ENCODE peak calls at places on chromosomes 5 and 9, in four cellular contexts. One of them, this sample, is unnamed.

GRCh38 chr9:90801175-90801506 is 478 bp upstream of the SYK start:
- DNase-seq in WTC11: no peak
- DNase-seq in K562: no peak
- DNase-seq in SK-N-SH: no peak
- DNase-seq in this sample: no peak

GRCh38 chr9:84261082-84261746 is 79.3 kb downstream of the SLC28A3 start:
- DNase-seq in WTC11: peak; percentile 87
- DNase-seq in K562: peak; percentile 64
- DNase-seq in SK-N-SH: peak; percentile 69
- DNase-seq in this sample: peak; percentile 73

GRCh38 chr5:118088448-118088847 is 899.9 kb downstream of the DTWD2 start:
- DNase-seq in WTC11: no peak
- DNase-seq in K562: no peak
- DNase-seq in SK-N-SH: no peak
- DNase-seq in this sample: no peak

GRCh38 chr9:98639133-98639532 is 69.6 kb downstream of the GABBR2 start:
- DNase-seq in WTC11: no peak
- DNase-seq in K562: no peak
- DNase-seq in SK-N-SH: no peak
- DNase-seq in this sample: no peak

GRCh38 chr5:34042302-34042701 is 711 bp downstream of the C1QTNF3 start:
- DNase-seq in WTC11: no peak
- DNase-seq in K562: no peak
- DNase-seq in SK-N-SH: no peak
- DNase-seq in this sample: no peak

GRCh38 chr5:36969700-36970395 is 93.3 kb downstream of the NIPBL start:
- DNase-seq in WTC11: no peak
- DNase-seq in K562: no peak
- DNase-seq in SK-N-SH: no peak
- DNase-seq in this sample: no peak

GRCh38 chr5:175279506-175279905 is 164.5 kb downstream of the DRD1 start:
- DNase-seq in WTC11: no peak
- DNase-seq in K562: no peak
- DNase-seq in SK-N-SH: no peak
- DNase-seq in this sample: no peak

GRCh38 chr9:14515564-14516198 is 177.6 kb downstream of the ZDHHC21 start:
- DNase-seq in WTC11: peak; percentile 73
- DNase-seq in K562: no peak
- DNase-seq in SK-N-SH: peak; percentile 42
- DNase-seq in this sample: peak; percentile 65

GRCh38 chr5:136458481-136458880 is 93.1 kb upstream of the TRPC7 start:
- DNase-seq in WTC11: no peak
- DNase-seq in K562: no peak
- DNase-seq in SK-N-SH: no peak
- DNase-seq in this sample: no peak

GRCh38 chr9:112884086-112884485 is 6.6 kb downstream of the SLC46A2 start:
- DNase-seq in WTC11: no peak
- DNase-seq in K562: no peak
- DNase-seq in SK-N-SH: no peak
- DNase-seq in this sample: no peak

GRCh38 chr9:34985311-34985899 is 4.1 kb upstream of the DNAJB5 start:
- DNase-seq in WTC11: peak; percentile 85
- DNase-seq in K562: peak; percentile 41
- DNase-seq in SK-N-SH: peak; percentile 68
- DNase-seq in this sample: peak; percentile 89

GRCh38 chr9:6270896-6271295 is 55.3 kb downstream of the IL33 start:
- DNase-seq in WTC11: no peak
- DNase-seq in K562: no peak
- DNase-seq in SK-N-SH: no peak
- DNase-seq in this sample: no peak

GRCh38 chr5:126377444-126377843 is 45.8 kb upstream of the GRAMD2B start:
- DNase-seq in WTC11: no peak
- DNase-seq in K562: no peak
- DNase-seq in SK-N-SH: no peak
- DNase-seq in this sample: no peak

GRCh38 chr5:43037929-43038510 is 2.1 kb downstream of the ANXA2R start:
- DNase-seq in WTC11: no peak
- DNase-seq in K562: no peak
- DNase-seq in SK-N-SH: no peak
- DNase-seq in this sample: no peak

GRCh38 chr5:147055304-147055826 is 176.8 kb upstream of the PPP2R2B start:
- DNase-seq in WTC11: no peak
- DNase-seq in K562: no peak
- DNase-seq in SK-N-SH: no peak
- DNase-seq in this sample: no peak

GRCh38 chr5:109006129-109006528 is 258.4 kb downstream of the FER start:
- DNase-seq in WTC11: no peak
- DNase-seq in K562: no peak
- DNase-seq in SK-N-SH: no peak
- DNase-seq in this sample: no peak

GRCh38 chr5:167451091-167451490 is 840.4 kb upstream of the WWC1 start:
- DNase-seq in WTC11: no peak
- DNase-seq in K562: no peak
- DNase-seq in SK-N-SH: no peak
- DNase-seq in this sample: no peak

GRCh38 chr5:145531038-145531734 is 304.0 kb downstream of the PRELID2 start:
- DNase-seq in WTC11: no peak
- DNase-seq in K562: no peak
- DNase-seq in SK-N-SH: no peak
- DNase-seq in this sample: no peak

GRCh38 chr5:40623480-40624420 is 56.0 kb upstream of the PTGER4 start:
- DNase-seq in WTC11: no peak
- DNase-seq in K562: no peak
- DNase-seq in SK-N-SH: no peak
- DNase-seq in this sample: no peak

GRCh38 chr9:136244116-136244775 is 1.4 kb downstream of the QSOX2 start:
- DNase-seq in WTC11: no peak
- DNase-seq in K562: no peak
- DNase-seq in SK-N-SH: no peak
- DNase-seq in this sample: no peak

GRCh38 chr5:82019342-82020138 is 47.7 kb downstream of the ATG10 start:
- DNase-seq in WTC11: no peak
- DNase-seq in K562: no peak
- DNase-seq in SK-N-SH: no peak
- DNase-seq in this sample: no peak

GRCh38 chr5:103706939-103707682 is 144.5 kb upstream of the NUDT12 start:
- DNase-seq in WTC11: no peak
- DNase-seq in K562: no peak
- DNase-seq in SK-N-SH: peak; percentile 4
- DNase-seq in this sample: no peak

GRCh38 chr9:137055385-137056364 is 1.8 kb upstream of the ENTPD2 start:
- DNase-seq in WTC11: no peak
- DNase-seq in K562: no peak
- DNase-seq in SK-N-SH: peak; percentile 94
- DNase-seq in this sample: no peak

GRCh38 chr5:93583799-93584530 is 943 bp downstream of the NR2F1 start:
- DNase-seq in WTC11: peak; percentile 57
- DNase-seq in K562: no peak
- DNase-seq in SK-N-SH: peak; percentile 81
- DNase-seq in this sample: no peak

GRCh38 chr9:13360188-13360587 is 80.7 kb upstream of the MPDZ start:
- DNase-seq in WTC11: no peak
- DNase-seq in K562: no peak
- DNase-seq in SK-N-SH: peak; percentile 4
- DNase-seq in this sample: no peak

DNA sequence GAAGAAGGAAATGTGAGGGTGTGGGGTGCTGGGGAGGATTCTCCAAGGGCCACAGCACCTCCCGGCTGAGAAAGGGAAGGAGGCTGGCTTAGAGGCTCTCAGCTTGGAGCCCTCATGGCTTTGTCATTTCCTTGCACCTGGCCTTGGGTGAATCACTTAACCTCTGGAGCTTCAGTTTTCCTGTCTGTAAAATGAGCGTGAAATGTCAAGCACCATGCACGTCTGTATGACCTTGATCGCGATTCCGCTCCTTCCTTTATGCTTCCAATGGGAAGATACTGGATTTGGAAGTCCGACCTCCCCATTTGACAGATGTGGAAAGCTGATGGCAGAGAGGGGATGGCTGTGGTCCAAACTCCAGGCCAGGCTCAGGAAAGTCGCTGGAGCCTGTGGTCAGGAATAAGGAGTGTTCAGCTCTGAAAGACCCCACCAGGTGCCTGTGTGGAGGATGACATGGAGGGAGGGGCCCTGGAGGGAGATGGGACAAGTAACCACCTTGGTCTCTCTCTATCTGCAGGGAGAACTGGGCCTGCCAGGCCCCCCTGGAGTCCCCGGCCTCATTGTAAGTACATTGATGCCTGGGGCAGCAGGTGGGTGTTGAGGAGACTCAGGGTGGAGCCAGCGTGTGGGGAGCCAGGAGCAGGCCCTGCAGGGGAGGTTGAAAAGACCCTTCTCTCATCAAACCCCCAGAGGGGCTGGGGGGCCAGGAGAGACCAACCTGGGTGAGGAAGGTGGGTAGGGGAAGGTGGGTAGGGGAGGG is 66.5 kb downstream of the COL27A1 start:
- DNase-seq in WTC11: no peak
- DNase-seq in K562: no peak
- DNase-seq in SK-N-SH: no peak
- DNase-seq in this sample: no peak
- TF ChIP-seq TEAD4 in WTC11: no peak
- TF ChIP-seq TEAD4 in K562: no peak
- TF ChIP-seq TEAD4 in SK-N-SH: no peak
- TF ChIP-seq TEAD4 in this sample: no peak

GRCh38 chr9:115924669-115924987 is 229.0 kb upstream of the PAPPA start:
- DNase-seq in WTC11: no peak
- DNase-seq in K562: no peak
- DNase-seq in SK-N-SH: no peak
- DNase-seq in this sample: no peak

GRCh38 chr9:115922441-115922840 is 231.2 kb upstream of the PAPPA start:
- DNase-seq in WTC11: no peak
- DNase-seq in K562: no peak
- DNase-seq in SK-N-SH: no peak
- DNase-seq in this sample: no peak

GRCh38 chr9:115925424-115925823 is 228.2 kb upstream of the PAPPA start:
- DNase-seq in WTC11: no peak
- DNase-seq in K562: no peak
- DNase-seq in SK-N-SH: no peak
- DNase-seq in this sample: no peak

GRCh38 chr9:115923410-115923809 is 230.2 kb upstream of the PAPPA start:
- DNase-seq in WTC11: no peak
- DNase-seq in K562: no peak
- DNase-seq in SK-N-SH: no peak
- DNase-seq in this sample: no peak

GRCh38 chr9:115923903-115924668 is 229.5 kb upstream of the PAPPA start:
- DNase-seq in WTC11: no peak
- DNase-seq in K562: no peak
- DNase-seq in SK-N-SH: no peak
- DNase-seq in this sample: no peak
- TF ChIP-seq TEAD4 in WTC11: no peak
- TF ChIP-seq TEAD4 in K562: no peak
- TF ChIP-seq TEAD4 in SK-N-SH: no peak
- TF ChIP-seq TEAD4 in this sample: no peak

DNA sequence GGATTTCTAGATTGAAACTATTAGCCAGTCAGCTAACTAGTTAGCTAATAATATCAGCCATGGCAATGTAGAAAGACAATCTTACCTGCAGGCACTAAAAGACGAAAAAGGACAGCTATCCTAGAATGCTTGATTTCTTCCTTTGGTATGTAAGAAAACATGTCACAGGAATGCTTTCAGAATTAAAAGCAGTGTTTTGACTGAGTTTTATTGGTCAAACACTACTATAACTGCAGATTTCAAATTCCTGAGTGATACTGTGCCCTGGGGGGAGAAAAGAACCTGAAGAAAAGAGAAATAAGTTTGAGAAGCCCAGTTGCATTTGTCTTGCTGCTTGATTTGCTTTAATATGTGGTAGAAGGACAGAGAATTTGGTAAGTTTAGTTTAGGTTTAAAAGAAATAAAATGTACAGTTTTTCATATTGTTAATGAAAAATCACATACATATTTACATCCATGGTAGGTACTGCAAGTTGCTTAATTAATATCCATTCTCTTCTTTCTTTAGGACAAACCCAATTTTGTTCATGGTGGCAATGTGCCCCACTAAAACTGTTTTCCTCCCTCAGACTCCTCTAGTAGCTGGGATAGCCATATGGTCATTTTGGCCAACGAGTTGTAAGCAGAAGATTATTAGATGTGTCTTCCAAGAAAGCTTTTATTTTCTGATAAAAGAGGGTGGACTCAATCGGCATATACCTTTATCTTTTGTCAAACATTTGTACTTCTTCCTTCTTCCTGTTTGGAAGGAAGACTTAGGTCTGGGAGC is 4.3 kb upstream of the FAM169A start:
- DNase-seq in WTC11: no peak
- DNase-seq in K562: no peak
- DNase-seq in SK-N-SH: no peak
- DNase-seq in this sample: no peak
- TF ChIP-seq TEAD4 in WTC11: no peak
- TF ChIP-seq TEAD4 in K562: no peak
- TF ChIP-seq TEAD4 in SK-N-SH: no peak
- TF ChIP-seq TEAD4 in this sample: no peak

GRCh38 chr5:151686673-151687378 is at the start of gene SPARC:
- DNase-seq in WTC11: peak; percentile 78
- DNase-seq in K562: no peak
- DNase-seq in SK-N-SH: peak; percentile 72
- DNase-seq in this sample: peak; percentile 77
- TF ChIP-seq TEAD4 in WTC11: no peak
- TF ChIP-seq TEAD4 in K562: no peak
- TF ChIP-seq TEAD4 in SK-N-SH: peak; percentile 42
- TF ChIP-seq TEAD4 in this sample: peak; percentile 74

DNA sequence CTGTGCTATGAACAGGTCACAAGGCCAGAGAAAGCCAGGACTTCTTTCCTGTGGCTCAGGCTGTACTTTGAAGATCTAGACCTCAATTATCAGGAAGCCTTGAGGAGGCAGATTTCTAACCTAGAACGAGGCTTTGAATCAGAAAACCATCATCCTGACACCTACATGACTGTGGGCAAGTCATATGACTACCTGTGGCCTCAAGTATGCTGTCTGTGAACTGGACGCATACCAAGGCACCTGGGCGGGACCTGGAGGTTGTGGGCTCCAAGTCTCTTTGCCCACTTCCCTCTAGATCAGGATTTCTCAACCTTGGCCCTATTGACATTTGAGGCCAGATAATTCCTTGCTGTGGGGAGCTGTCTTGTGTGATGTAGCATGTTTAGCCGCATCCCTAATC is 42.5 kb downstream of the KLF4 start:
- DNase-seq in WTC11: no peak
- DNase-seq in K562: no peak
- DNase-seq in SK-N-SH: no peak
- DNase-seq in this sample: no peak
- TF ChIP-seq TEAD4 in WTC11: no peak
- TF ChIP-seq TEAD4 in K562: no peak
- TF ChIP-seq TEAD4 in SK-N-SH: no peak
- TF ChIP-seq TEAD4 in this sample: no peak

This sample was measured in H1.